ENCODE peak calls at places on chromosomes 2 and 18, in five cellular contexts. One of them, this sample, is unnamed.

GRCh38 chr2:182763311-182763912 is 47.4 kb downstream of the DNAJC10 start:
- DNase-seq in right atrium auricular region: no peak
- DNase-seq in neural crest cell: peak; percentile 18
- DNase-seq in choroid plexus epithelial cell: peak; percentile 74
- DNase-seq in HFFc6: peak; percentile 12
- DNase-seq in this sample: no peak

GRCh38 chr2:98744595-98744994 is 13.7 kb upstream of the MGAT4A start:
- DNase-seq in right atrium auricular region: no peak
- DNase-seq in neural crest cell: no peak
- DNase-seq in choroid plexus epithelial cell: no peak
- DNase-seq in HFFc6: no peak
- DNase-seq in this sample: no peak

GRCh38 chr18:9951022-9951859 is 37.4 kb downstream of the VAPA start:
- DNase-seq in right atrium auricular region: no peak
- DNase-seq in neural crest cell: no peak
- DNase-seq in choroid plexus epithelial cell: peak; percentile 90
- DNase-seq in HFFc6: peak; percentile 57
- DNase-seq in this sample: no peak

GRCh38 chr18:73670536-73670935 is 477.1 kb downstream of the FBXO15 start:
- DNase-seq in right atrium auricular region: no peak
- DNase-seq in neural crest cell: no peak
- DNase-seq in choroid plexus epithelial cell: no peak
- DNase-seq in HFFc6: no peak
- DNase-seq in this sample: no peak

GRCh38 chr2:113720167-113720566 is 36.3 kb downstream of the SLC35F5 start:
- DNase-seq in right atrium auricular region: no peak
- DNase-seq in neural crest cell: no peak
- DNase-seq in choroid plexus epithelial cell: peak; percentile 39
- DNase-seq in HFFc6: no peak
- DNase-seq in this sample: no peak

GRCh38 chr2:171317492-171318125 is 116.2 kb downstream of the METTL8 start:
- DNase-seq in right atrium auricular region: no peak
- DNase-seq in neural crest cell: no peak
- DNase-seq in choroid plexus epithelial cell: peak; percentile 47
- DNase-seq in HFFc6: no peak
- DNase-seq in this sample: no peak

GRCh38 chr2:183283176-183283575 is 158.9 kb downstream of the NUP35 start:
- DNase-seq in right atrium auricular region: no peak
- DNase-seq in neural crest cell: no peak
- DNase-seq in choroid plexus epithelial cell: no peak
- DNase-seq in HFFc6: no peak
- DNase-seq in this sample: no peak

GRCh38 chr18:2380101-2380500 is 191.2 kb downstream of the METTL4 start:
- DNase-seq in right atrium auricular region: no peak
- DNase-seq in neural crest cell: no peak
- DNase-seq in choroid plexus epithelial cell: no peak
- DNase-seq in HFFc6: no peak
- DNase-seq in this sample: no peak

GRCh38 chr2:179440642-179441251 is 176.1 kb upstream of the SESTD1 start:
- DNase-seq in right atrium auricular region: no peak
- DNase-seq in neural crest cell: no peak
- DNase-seq in choroid plexus epithelial cell: peak; percentile 71
- DNase-seq in HFFc6: peak; percentile 53
- DNase-seq in this sample: no peak

GRCh38 chr2:37582911-37583310 is 88.5 kb downstream of the CDC42EP3 start:
- DNase-seq in right atrium auricular region: no peak
- DNase-seq in neural crest cell: no peak
- DNase-seq in choroid plexus epithelial cell: no peak
- DNase-seq in HFFc6: no peak
- DNase-seq in this sample: no peak

GRCh38 chr18:21538230-21538629 is 62.3 kb downstream of the ESCO1 start:
- DNase-seq in right atrium auricular region: no peak
- DNase-seq in neural crest cell: no peak
- DNase-seq in choroid plexus epithelial cell: no peak
- DNase-seq in HFFc6: no peak
- DNase-seq in this sample: no peak

GRCh38 chr18:21112140-21112473 is 494 bp upstream of the ROCK1 start:
- DNase-seq in right atrium auricular region: no peak
- DNase-seq in neural crest cell: no peak
- DNase-seq in choroid plexus epithelial cell: no peak
- DNase-seq in HFFc6: no peak
- DNase-seq in this sample: no peak

GRCh38 chr18:50315100-50315871 is 27.8 kb upstream of the CXXC1 start:
- DNase-seq in right atrium auricular region: no peak
- DNase-seq in neural crest cell: no peak
- DNase-seq in choroid plexus epithelial cell: no peak
- DNase-seq in HFFc6: no peak
- DNase-seq in this sample: no peak

GRCh38 chr18:72993245-72993644 is 125.5 kb upstream of the NETO1 start:
- DNase-seq in right atrium auricular region: no peak
- DNase-seq in neural crest cell: no peak
- DNase-seq in choroid plexus epithelial cell: no peak
- DNase-seq in HFFc6: no peak
- DNase-seq in this sample: no peak

GRCh38 chr18:52326001-52326400 is 14.0 kb upstream of the DCC start:
- DNase-seq in right atrium auricular region: no peak
- DNase-seq in neural crest cell: no peak
- DNase-seq in choroid plexus epithelial cell: peak; percentile 62
- DNase-seq in HFFc6: no peak
- DNase-seq in this sample: no peak

GRCh38 chr2:200788129-200788718 is 23.5 kb upstream of the BZW1 start:
- DNase-seq in right atrium auricular region: no peak
- DNase-seq in neural crest cell: no peak
- DNase-seq in choroid plexus epithelial cell: peak; percentile 69
- DNase-seq in HFFc6: peak; percentile 75
- DNase-seq in this sample: no peak

GRCh38 chr2:119010336-119010735 is 68.3 kb downstream of the MARCO start:
- DNase-seq in right atrium auricular region: no peak
- DNase-seq in neural crest cell: no peak
- DNase-seq in choroid plexus epithelial cell: no peak
- DNase-seq in HFFc6: no peak
- DNase-seq in this sample: peak; percentile 1

GRCh38 chr2:103986001-103986400 is 867.9 kb upstream of the POU3F3 start:
- DNase-seq in right atrium auricular region: no peak
- DNase-seq in neural crest cell: no peak
- DNase-seq in choroid plexus epithelial cell: no peak
- DNase-seq in HFFc6: no peak
- DNase-seq in this sample: no peak

DNA sequence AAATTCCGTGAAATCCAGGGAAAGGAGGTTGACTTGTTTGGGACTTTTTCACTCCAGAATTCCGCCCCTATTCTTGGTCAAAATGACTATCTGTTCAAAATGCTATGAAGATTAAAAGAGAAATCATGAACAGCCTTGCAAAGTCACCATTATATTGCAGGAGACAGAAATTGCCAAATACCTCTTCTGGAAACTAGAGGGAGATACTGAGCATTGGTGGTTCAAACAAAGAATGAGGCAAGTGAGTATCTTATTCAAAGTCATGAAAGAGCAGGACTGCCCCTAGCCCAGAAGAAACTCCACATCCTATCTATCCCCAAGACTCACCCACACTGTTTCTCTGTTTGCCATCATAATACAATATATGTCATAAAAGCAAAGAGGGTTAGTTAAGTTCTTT is 862.3 kb upstream of the POU3F3 start:
- DNase-seq in right atrium auricular region: no peak
- DNase-seq in neural crest cell: no peak
- DNase-seq in choroid plexus epithelial cell: no peak
- DNase-seq in HFFc6: no peak
- DNase-seq in this sample: no peak
- TF ChIP-seq CTCF in right atrium auricular region: no peak
- TF ChIP-seq CTCF in neural crest cell: peak; percentile 53
- TF ChIP-seq CTCF in choroid plexus epithelial cell: no peak
- TF ChIP-seq CTCF in HFFc6: no peak
- TF ChIP-seq CTCF in this sample: no peak

GRCh38 chr2:40284797-40285196 is 167.1 kb downstream of the SLC8A1 start:
- DNase-seq in right atrium auricular region: no peak
- DNase-seq in neural crest cell: no peak
- DNase-seq in choroid plexus epithelial cell: no peak
- DNase-seq in HFFc6: peak; percentile 68
- DNase-seq in this sample: no peak
- TF ChIP-seq CTCF in right atrium auricular region: no peak
- TF ChIP-seq CTCF in neural crest cell: no peak
- TF ChIP-seq CTCF in choroid plexus epithelial cell: peak; percentile 5
- TF ChIP-seq CTCF in HFFc6: peak; percentile 39
- TF ChIP-seq CTCF in this sample: no peak

DNA sequence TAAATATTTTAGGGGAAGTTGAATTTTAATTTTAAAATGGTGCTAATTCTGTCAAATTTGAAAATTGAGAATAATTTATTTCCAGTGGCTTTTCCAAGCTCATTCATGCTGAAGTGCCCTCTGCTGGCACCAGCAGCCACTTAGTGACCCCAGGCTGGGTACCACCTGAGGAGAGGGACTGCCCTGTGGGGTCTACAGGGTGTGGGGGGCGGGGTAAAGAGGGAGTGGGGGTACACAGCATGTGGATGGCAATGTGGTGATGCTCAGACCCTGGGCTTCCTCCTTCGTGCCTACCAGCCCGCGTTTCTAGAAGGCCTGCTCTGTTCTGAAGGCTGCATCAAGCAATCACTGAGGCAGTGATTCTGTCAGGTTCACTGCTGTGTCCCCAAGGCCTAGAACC is 45.1 kb upstream of the SCLY start:
- DNase-seq in right atrium auricular region: no peak
- DNase-seq in neural crest cell: no peak
- DNase-seq in choroid plexus epithelial cell: no peak
- DNase-seq in HFFc6: no peak
- DNase-seq in this sample: no peak
- TF ChIP-seq CTCF in right atrium auricular region: no peak
- TF ChIP-seq CTCF in neural crest cell: peak; percentile 14
- TF ChIP-seq CTCF in choroid plexus epithelial cell: peak; percentile 44
- TF ChIP-seq CTCF in HFFc6: peak; percentile 53
- TF ChIP-seq CTCF in this sample: no peak

GRCh38 chr2:47074691-47075090 is 80.4 kb downstream of the STPG4 start:
- DNase-seq in right atrium auricular region: no peak
- DNase-seq in neural crest cell: no peak
- DNase-seq in choroid plexus epithelial cell: no peak
- DNase-seq in HFFc6: no peak
- DNase-seq in this sample: no peak
- TF ChIP-seq CTCF in right atrium auricular region: no peak
- TF ChIP-seq CTCF in neural crest cell: no peak
- TF ChIP-seq CTCF in choroid plexus epithelial cell: no peak
- TF ChIP-seq CTCF in HFFc6: no peak
- TF ChIP-seq CTCF in this sample: no peak

This sample was measured in heart left ventricle.